ENCODE peak calls at places on chromosomes 1 and 21, in eight cellular contexts. X is uterus, J is psoas muscle, Y is OCI-LY7, R is transverse colon, N is HFFc6, S is WTC11, O is PC-9. G is an unnamed sample.
A peak's percentile ranks its signal among the peaks of the same experiment; 100 is the strongest.

GRCh38 chr1:47677241-47677940 is 239.5 kb downstream of the FOXD2 start:
- DNase-seq in X (no peak), J (no peak), Y (no peak), R (no peak), N (no peak), S (no peak), O (no peak), G (no peak)

GRCh38 chr21:45208627-45208951 is 79.1 kb downstream of the POFUT2 start:
- DNase-seq in X (no peak), J (no peak), Y (no peak), R (no peak), N (no peak), S (no peak), O (no peak), G (no peak)

GRCh38 chr1:52574594-52574993 is 21.7 kb upstream of the TUT4 start:
- DNase-seq in X (peak; percentile 18), J (no peak), Y (no peak), R (no peak), N (peak; percentile 96), S (no peak), O (peak; percentile 31), G (no peak)

GRCh38 chr1:147496571-147496970 is 44.7 kb upstream of the BCL9 start:
- DNase-seq in X (peak; percentile 66), J (peak; percentile 34), Y (peak; percentile 8), R (peak; percentile 11), N (peak; percentile 32), S (peak; percentile 44), O (no peak), G (peak; percentile 62)

GRCh38 chr21:45534591-45535331 is 7.5 kb downstream of the SLC19A1 start:
- DNase-seq in X (peak; percentile 14), J (peak; percentile 46), Y (no peak), R (peak; percentile 86), N (no peak), S (peak; percentile 6), O (no peak), G (no peak)

GRCh38 chr1:205500240-205501218 is 3.9 kb upstream of the CDK18 start:
- DNase-seq in X (no peak), J (no peak), Y (no peak), R (no peak), N (peak; percentile 15), S (no peak), O (no peak), G (no peak)

GRCh38 chr1:5597991-5598823 is 394.0 kb downstream of the NPHP4 start:
- DNase-seq in X (no peak), J (peak; percentile 21), Y (peak; percentile 10), R (no peak), N (no peak), S (no peak), O (no peak), G (no peak)

GRCh38 chr21:45074818-45075605 is 632 bp downstream of the ADARB1 start:
- DNase-seq in X (no peak), J (no peak), Y (no peak), R (no peak), N (no peak), S (peak; percentile 56), O (peak; percentile 33), G (peak; percentile 21)

GRCh38 chr21:37410639-37411038 is 44.1 kb downstream of the DYRK1A start:
- DNase-seq in X (no peak), J (no peak), Y (no peak), R (no peak), N (no peak), S (no peak), O (no peak), G (no peak)

GRCh38 chr21:45632165-45632896 is 11.2 kb upstream of the PCBP3 start:
- DNase-seq in X (no peak), J (no peak), Y (peak; percentile 85), R (no peak), N (no peak), S (no peak), O (no peak), G (no peak)

GRCh38 chr1:225840713-225841112 is 30.8 kb downstream of the EPHX1 start:
- DNase-seq in X (no peak), J (no peak), Y (no peak), R (no peak), N (no peak), S (no peak), O (no peak), G (no peak)

GRCh38 chr1:230976360-230976759 is 2.3 kb downstream of the TTC13 start:
- DNase-seq in X (no peak), J (no peak), Y (no peak), R (no peak), N (no peak), S (no peak), O (no peak), G (no peak)

GRCh38 chr1:228410015-228410414 is 3.4 kb upstream of the TRIM11 start:
- DNase-seq in X (no peak), J (no peak), Y (no peak), R (no peak), N (no peak), S (peak; percentile 1), O (no peak), G (no peak)

GRCh38 chr21:43206231-43207042 is 37.6 kb downstream of the CRYAA start:
- DNase-seq in X (no peak), J (no peak), Y (no peak), R (no peak), N (no peak), S (peak; percentile 11), O (no peak), G (no peak)

DNA sequence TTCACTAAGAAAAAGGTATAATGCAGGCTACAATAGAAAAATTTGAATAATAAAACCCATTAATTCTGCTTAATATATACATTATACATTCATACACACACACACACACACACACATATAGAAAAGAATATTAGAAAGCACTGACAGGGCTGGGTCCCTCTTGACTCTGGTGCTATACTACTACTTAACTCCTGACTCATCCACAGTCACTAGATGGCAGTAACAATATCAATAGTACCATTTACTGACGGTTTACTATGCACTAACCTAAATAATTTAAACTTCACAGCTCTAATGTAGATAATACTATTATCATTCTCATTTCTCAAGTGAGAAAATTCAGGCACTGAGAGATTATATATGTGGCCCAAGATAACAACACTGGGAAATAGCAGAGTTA is 87.5 kb downstream of the COP1 start:
- DNase-seq in X (no peak), J (no peak), Y (peak; percentile 49), R (no peak), N (peak; percentile 13), S (no peak), O (no peak), G (peak; percentile 4)
- TF ChIP-seq CTCF in X (no peak), J (no peak), Y (peak; percentile 85), R (no peak), N (peak; percentile 53), S (no peak), O (no peak), G (peak; percentile 24)

GRCh38 chr1:169105434-169106094 is 926 bp upstream of the ATP1B1 start:
- DNase-seq in X (peak; percentile 58), J (peak; percentile 87), Y (peak; percentile 66), R (peak; percentile 96), N (no peak), S (peak; percentile 83), O (peak; percentile 97), G (peak; percentile 99)
- TF ChIP-seq CTCF in X (no peak), J (no peak), Y (no peak), R (no peak), N (no peak), S (no peak), O (no peak), G (no peak)

DNA sequence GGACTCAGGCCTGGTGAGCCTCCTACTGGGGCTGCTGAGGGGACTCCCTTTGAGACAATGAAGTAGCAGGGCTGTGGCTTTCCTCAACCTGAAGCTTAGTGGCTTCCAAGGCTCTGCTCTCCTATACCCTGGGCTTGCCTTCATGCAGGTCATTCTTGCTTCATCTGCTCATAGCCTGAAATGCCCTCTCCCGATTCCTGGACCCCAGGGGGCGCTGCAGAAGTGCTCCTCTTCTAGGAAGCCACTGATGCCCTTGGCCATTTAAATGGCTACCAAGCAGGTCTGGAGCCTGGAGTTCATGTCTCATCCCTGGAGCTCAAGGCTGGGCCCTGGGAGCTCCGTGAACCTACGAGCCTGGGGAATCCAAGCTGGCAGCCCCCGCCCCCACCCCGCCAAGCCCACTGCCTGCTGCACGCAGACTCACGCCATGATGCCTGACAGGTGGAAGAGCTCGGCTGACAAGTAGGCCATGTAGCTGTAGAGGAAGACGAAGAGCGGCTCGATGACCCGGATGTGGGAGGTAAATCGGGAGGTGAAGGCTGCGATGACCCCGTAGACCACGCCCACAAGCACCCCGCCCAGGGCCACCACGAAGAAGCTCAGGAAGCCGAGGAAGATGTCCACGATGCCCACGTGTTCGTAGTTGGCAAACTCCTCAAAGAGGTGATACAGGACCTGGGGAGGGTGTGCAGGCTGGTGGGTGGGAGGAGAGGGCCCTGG is 45.7 kb downstream of the SLC9A1 start:
- DNase-seq in X (no peak), J (no peak), Y (peak; percentile 19), R (peak; percentile 58), N (peak; percentile 26), S (peak; percentile 85), O (peak; percentile 33), G (peak; percentile 45)
- TF ChIP-seq CTCF in X (no peak), J (no peak), Y (peak; percentile 66), R (peak; percentile 29), N (peak; percentile 70), S (peak; percentile 22), O (peak; percentile 41), G (no peak)

DNA sequence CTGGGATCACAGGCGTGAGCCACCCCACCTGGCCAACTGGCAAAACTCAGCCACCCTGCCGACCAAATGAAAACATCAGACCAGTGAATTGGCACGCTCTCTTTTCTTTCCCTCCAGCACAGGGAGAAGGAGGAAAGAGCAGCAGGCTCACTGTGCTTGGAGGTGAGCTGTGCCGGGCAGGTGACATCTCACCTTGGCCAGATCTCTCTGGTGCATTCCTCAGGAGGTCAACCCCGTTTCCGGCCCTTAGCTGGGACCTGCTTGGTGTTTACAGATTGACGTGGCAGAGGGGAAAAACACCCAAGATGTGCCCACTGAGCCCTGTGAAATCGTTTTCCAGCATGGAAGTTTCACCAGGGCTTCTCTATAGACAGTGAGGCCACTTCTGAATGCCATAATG is 45.1 kb downstream of the TMEM51 start:
- DNase-seq in X (no peak), J (no peak), Y (no peak), R (no peak), N (no peak), S (no peak), O (peak; percentile 40), G (no peak)
- TF ChIP-seq CTCF in X (no peak), J (no peak), Y (no peak), R (no peak), N (no peak), S (no peak), O (no peak), G (no peak)

G was measured in Calu3.